ENCODE peak calls at places on chromosomes 3 and 15, in eight cellular contexts. One of them, this sample, is unnamed.

GRCh38 chr3:174791161-174791560 is 68.0 kb upstream of the NAALADL2 start:
- DNase-seq in IMR-90: no peak
- DNase-seq in GM12878: no peak
- DNase-seq in HepG2: no peak
- DNase-seq in K562: no peak
- DNase-seq in H1: no peak
- DNase-seq in HCT116: no peak
- DNase-seq in A549: no peak
- DNase-seq in this sample: no peak

GRCh38 chr3:2653706-2654105 is 456.5 kb downstream of the IL5RA start:
- DNase-seq in A549: no peak
- DNase-seq in K562: no peak
- DNase-seq in IMR-90: peak
- DNase-seq in HCT116: no peak
- DNase-seq in H1: no peak
- DNase-seq in GM12878: no peak
- DNase-seq in HepG2: no peak
- DNase-seq in this sample: no peak

GRCh38 chr15:31974855-31975421 is 55.4 kb upstream of the CHRNA7 start:
- DNase-seq in H1: peak
- DNase-seq in HCT116: no peak
- DNase-seq in IMR-90: peak
- DNase-seq in HepG2: peak
- DNase-seq in GM12878: no peak
- DNase-seq in K562: peak
- DNase-seq in A549: peak
- DNase-seq in this sample: peak

GRCh38 chr15:62444104-62445027 is 279.3 kb upstream of the C2CD4B start:
- DNase-seq in H1: no peak
- DNase-seq in A549: no peak
- DNase-seq in GM12878: no peak
- DNase-seq in IMR-90: peak
- DNase-seq in K562: no peak
- DNase-seq in HepG2: no peak
- DNase-seq in HCT116: peak
- DNase-seq in this sample: no peak

GRCh38 chr3:64358176-64358575 is 132.9 kb upstream of the PRICKLE2 start:
- DNase-seq in HCT116: no peak
- DNase-seq in GM12878: no peak
- DNase-seq in HepG2: no peak
- DNase-seq in K562: no peak
- DNase-seq in IMR-90: no peak
- DNase-seq in A549: no peak
- DNase-seq in H1: no peak
- DNase-seq in this sample: no peak

GRCh38 chr3:81161851-81162250 is 599.6 kb downstream of the GBE1 start:
- DNase-seq in GM12878: no peak
- DNase-seq in H1: no peak
- DNase-seq in HepG2: no peak
- DNase-seq in A549: no peak
- DNase-seq in IMR-90: no peak
- DNase-seq in HCT116: no peak
- DNase-seq in K562: no peak
- DNase-seq in this sample: no peak

GRCh38 chr3:37400945-37401344 is 226.6 kb upstream of the LRRFIP2 start:
- DNase-seq in K562: no peak
- DNase-seq in IMR-90: no peak
- DNase-seq in A549: no peak
- DNase-seq in HepG2: no peak
- DNase-seq in GM12878: no peak
- DNase-seq in HCT116: no peak
- DNase-seq in H1: no peak
- DNase-seq in this sample: peak

GRCh38 chr3:71103430-71103881 is 480.1 kb downstream of the FOXP1 start:
- DNase-seq in GM12878: no peak
- DNase-seq in A549: no peak
- DNase-seq in HepG2: peak
- DNase-seq in H1: no peak
- DNase-seq in IMR-90: peak
- DNase-seq in K562: no peak
- DNase-seq in HCT116: no peak
- DNase-seq in this sample: peak

GRCh38 chr3:144128117-144128892 is 156.7 kb downstream of the DIPK2A start:
- DNase-seq in K562: no peak
- DNase-seq in HCT116: no peak
- DNase-seq in A549: no peak
- DNase-seq in IMR-90: no peak
- DNase-seq in H1: no peak
- DNase-seq in GM12878: peak
- DNase-seq in HepG2: no peak
- DNase-seq in this sample: no peak

GRCh38 chr3:108899530-108899929 is 54.1 kb downstream of the GUCA1C start:
- DNase-seq in K562: no peak
- DNase-seq in A549: no peak
- DNase-seq in IMR-90: no peak
- DNase-seq in HCT116: no peak
- DNase-seq in GM12878: no peak
- DNase-seq in H1: no peak
- DNase-seq in HepG2: no peak
- DNase-seq in this sample: no peak

GRCh38 chr3:128745742-128746141 is 19.8 kb downstream of the RAB7A start:
- DNase-seq in HepG2: peak
- DNase-seq in K562: no peak
- DNase-seq in GM12878: no peak
- DNase-seq in IMR-90: no peak
- DNase-seq in HCT116: no peak
- DNase-seq in H1: no peak
- DNase-seq in A549: peak
- DNase-seq in this sample: no peak

GRCh38 chr15:34318277-34319079 is 19.1 kb downstream of the SLC12A6 start:
- DNase-seq in HCT116: peak
- DNase-seq in K562: peak
- DNase-seq in IMR-90: peak
- DNase-seq in H1: peak
- DNase-seq in A549: peak
- DNase-seq in HepG2: peak
- DNase-seq in GM12878: no peak
- DNase-seq in this sample: peak

GRCh38 chr3:153285194-153285641 is 123.2 kb downstream of the RAP2B start:
- DNase-seq in A549: peak
- DNase-seq in IMR-90: peak
- DNase-seq in HCT116: no peak
- DNase-seq in GM12878: no peak
- DNase-seq in K562: peak
- DNase-seq in HepG2: no peak
- DNase-seq in H1: no peak
- DNase-seq in this sample: peak

GRCh38 chr15:38072507-38073277 is 138.3 kb downstream of the TMCO5A start:
- DNase-seq in K562: peak
- DNase-seq in IMR-90: peak
- DNase-seq in H1: peak
- DNase-seq in A549: peak
- DNase-seq in HepG2: peak
- DNase-seq in GM12878: no peak
- DNase-seq in HCT116: peak
- DNase-seq in this sample: peak

GRCh38 chr3:44932271-44932670 is 43.7 kb downstream of the ZDHHC3 start:
- DNase-seq in A549: no peak
- DNase-seq in HepG2: no peak
- DNase-seq in HCT116: no peak
- DNase-seq in H1: no peak
- DNase-seq in GM12878: no peak
- DNase-seq in K562: no peak
- DNase-seq in IMR-90: no peak
- DNase-seq in this sample: no peak

GRCh38 chr15:99658000-99658399 is 75.2 kb downstream of the LYSMD4 start:
- DNase-seq in HepG2: no peak
- DNase-seq in K562: no peak
- DNase-seq in IMR-90: no peak
- DNase-seq in A549: no peak
- DNase-seq in H1: no peak
- DNase-seq in GM12878: no peak
- DNase-seq in HCT116: no peak
- DNase-seq in this sample: peak
- H3K4me2 ChIP-seq in HepG2: no peak
- H3K4me2 ChIP-seq in K562: no peak
- H3K4me2 ChIP-seq in IMR-90: no peak
- H3K4me2 ChIP-seq in A549: no peak
- H3K4me2 ChIP-seq in H1: no peak
- H3K4me2 ChIP-seq in GM12878: no peak
- H3K4me2 ChIP-seq in HCT116: no peak
- H3K4me2 ChIP-seq in this sample: no peak

GRCh38 chr15:92881838-92882696 is 18.1 kb upstream of the CHD2 start:
- DNase-seq in IMR-90: peak
- DNase-seq in HCT116: peak
- DNase-seq in A549: peak
- DNase-seq in HepG2: peak
- DNase-seq in H1: peak
- DNase-seq in K562: peak
- DNase-seq in GM12878: peak
- DNase-seq in this sample: peak

GRCh38 chr15:92884459-92884812 is 15.7 kb upstream of the CHD2 start:
- DNase-seq in GM12878: no peak
- DNase-seq in HepG2: no peak
- DNase-seq in IMR-90: no peak
- DNase-seq in K562: no peak
- DNase-seq in A549: no peak
- DNase-seq in HCT116: no peak
- DNase-seq in H1: no peak
- DNase-seq in this sample: peak

GRCh38 chr15:92882697-92883642 is 17.2 kb upstream of the CHD2 start:
- DNase-seq in K562: no peak
- DNase-seq in HCT116: no peak
- DNase-seq in H1: no peak
- DNase-seq in IMR-90: no peak
- DNase-seq in GM12878: no peak
- DNase-seq in HepG2: no peak
- DNase-seq in A549: no peak
- DNase-seq in this sample: no peak

GRCh38 chr15:92884813-92885461 is 15.2 kb upstream of the CHD2 start:
- DNase-seq in K562: no peak
- DNase-seq in GM12878: no peak
- DNase-seq in HCT116: no peak
- DNase-seq in H1: no peak
- DNase-seq in IMR-90: peak
- DNase-seq in HepG2: no peak
- DNase-seq in A549: peak
- DNase-seq in this sample: peak

GRCh38 chr15:92883643-92884458 is 16.3 kb upstream of the CHD2 start:
- DNase-seq in HepG2: no peak
- DNase-seq in IMR-90: peak
- DNase-seq in A549: peak
- DNase-seq in H1: no peak
- DNase-seq in HCT116: no peak
- DNase-seq in GM12878: no peak
- DNase-seq in K562: no peak
- DNase-seq in this sample: peak
- TF ChIP-seq POLR2A in HepG2: no peak
- TF ChIP-seq POLR2A in IMR-90: no peak
- TF ChIP-seq POLR2A in A549: no peak
- TF ChIP-seq POLR2A in H1: no peak
- TF ChIP-seq POLR2A in HCT116: no peak
- TF ChIP-seq POLR2A in GM12878: no peak
- TF ChIP-seq POLR2A in K562: peak
- TF ChIP-seq POLR2A in this sample: no peak

GRCh38 chr3:168053115-168053514 is 42.6 kb downstream of the GOLIM4 start:
- DNase-seq in GM12878: no peak
- DNase-seq in HCT116: no peak
- DNase-seq in IMR-90: no peak
- DNase-seq in H1: no peak
- DNase-seq in A549: no peak
- DNase-seq in K562: no peak
- DNase-seq in HepG2: no peak
- DNase-seq in this sample: no peak
- TF ChIP-seq CTCF in GM12878: peak
- TF ChIP-seq CTCF in HCT116: no peak
- TF ChIP-seq CTCF in IMR-90: peak
- TF ChIP-seq CTCF in H1: no peak
- TF ChIP-seq CTCF in A549: no peak
- TF ChIP-seq CTCF in K562: peak
- TF ChIP-seq CTCF in HepG2: no peak
- TF ChIP-seq CTCF in this sample: no peak

GRCh38 chr15:96417760-96418130 is 87.2 kb downstream of the NR2F2 start:
- DNase-seq in IMR-90: no peak
- DNase-seq in A549: no peak
- DNase-seq in GM12878: no peak
- DNase-seq in HCT116: no peak
- DNase-seq in K562: no peak
- DNase-seq in H1: no peak
- DNase-seq in HepG2: no peak
- DNase-seq in this sample: no peak

GRCh38 chr15:96414875-96415274 is 84.4 kb downstream of the NR2F2 start:
- DNase-seq in IMR-90: no peak
- DNase-seq in HCT116: no peak
- DNase-seq in H1: no peak
- DNase-seq in A549: no peak
- DNase-seq in K562: no peak
- DNase-seq in HepG2: no peak
- DNase-seq in GM12878: no peak
- DNase-seq in this sample: no peak

GRCh38 chr15:96416218-96416933 is 85.9 kb downstream of the NR2F2 start:
- DNase-seq in H1: peak
- DNase-seq in HCT116: no peak
- DNase-seq in GM12878: no peak
- DNase-seq in HepG2: no peak
- DNase-seq in A549: no peak
- DNase-seq in K562: no peak
- DNase-seq in IMR-90: no peak
- DNase-seq in this sample: no peak

GRCh38 chr15:96416934-96417759 is 86.6 kb downstream of the NR2F2 start:
- DNase-seq in HCT116: no peak
- DNase-seq in H1: peak
- DNase-seq in HepG2: no peak
- DNase-seq in GM12878: no peak
- DNase-seq in K562: peak
- DNase-seq in A549: peak
- DNase-seq in IMR-90: peak
- DNase-seq in this sample: peak

DNA sequence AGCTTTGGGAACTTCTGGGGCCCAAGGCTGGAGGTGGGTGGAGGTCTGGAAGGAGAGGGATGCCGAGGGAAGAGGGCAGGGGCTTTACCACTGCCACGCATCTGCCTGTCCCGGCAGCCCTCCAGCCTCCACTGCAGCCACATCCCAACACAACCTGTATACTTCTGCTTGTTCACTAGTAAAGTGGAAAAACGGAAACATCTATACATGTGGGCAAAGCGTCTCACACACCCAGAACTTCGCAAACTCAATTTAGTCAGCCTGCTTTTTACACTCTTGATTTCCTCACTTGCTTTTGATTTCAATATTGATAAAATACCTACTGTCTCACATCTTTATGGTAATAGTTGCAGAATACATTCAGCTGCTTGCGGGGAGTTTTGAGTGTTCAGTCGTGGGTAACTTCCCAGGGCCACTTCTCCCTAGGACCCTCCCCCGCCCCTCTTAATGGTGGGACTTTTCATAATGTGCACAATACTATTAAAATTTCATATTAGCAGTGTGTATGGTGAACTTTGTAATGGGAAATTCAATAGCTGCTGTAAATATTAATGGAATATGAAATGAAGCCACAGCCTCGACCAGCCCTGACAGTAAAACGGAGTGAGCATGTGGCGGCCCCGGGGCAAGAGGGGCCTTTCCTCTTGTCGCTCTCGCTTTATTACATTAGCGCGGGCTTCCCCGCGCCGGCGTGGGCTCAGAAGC is 85.2 kb downstream of the NR2F2 start:
- DNase-seq in HCT116: no peak
- DNase-seq in A549: no peak
- DNase-seq in K562: no peak
- DNase-seq in IMR-90: no peak
- DNase-seq in GM12878: no peak
- DNase-seq in H1: no peak
- DNase-seq in HepG2: no peak
- DNase-seq in this sample: no peak
- H3K4me2 ChIP-seq in HCT116: no peak
- H3K4me2 ChIP-seq in A549: peak
- H3K4me2 ChIP-seq in K562: no peak
- H3K4me2 ChIP-seq in IMR-90: no peak
- H3K4me2 ChIP-seq in GM12878: no peak
- H3K4me2 ChIP-seq in H1: peak
- H3K4me2 ChIP-seq in HepG2: no peak
- H3K4me2 ChIP-seq in this sample: peak